ENCODE peak calls at places on chromosome 12, in ten cellular contexts. One of them, this sample, is unnamed.

GRCh38 chr12:74514098-74514872 is 23.4 kb upstream of the ATXN7L3B start:
- DNase-seq in fibroblast of lung: no peak
- DNase-seq in psoas muscle: no peak
- DNase-seq in lower leg skin: no peak
- DNase-seq in coronary artery: no peak
- DNase-seq in heart right ventricle: no peak
- DNase-seq in fibroblast of the aortic adventitia: no peak
- DNase-seq in astrocyte of the spinal cord: no peak
- DNase-seq in cardiac fibroblast: no peak
- DNase-seq in tibial artery: no peak
- DNase-seq in this sample: no peak

GRCh38 chr12:122523280-122523679 is 3.5 kb downstream of the RSRC2 start:
- DNase-seq in psoas muscle: no peak
- DNase-seq in heart right ventricle: no peak
- DNase-seq in cardiac fibroblast: peak; percentile 81
- DNase-seq in coronary artery: no peak
- DNase-seq in fibroblast of lung: peak; percentile 68
- DNase-seq in fibroblast of the aortic adventitia: peak; percentile 68
- DNase-seq in astrocyte of the spinal cord: peak; percentile 26
- DNase-seq in lower leg skin: no peak
- DNase-seq in tibial artery: no peak
- DNase-seq in this sample: peak; percentile 64

GRCh38 chr12:130768120-130768519 is 52.0 kb upstream of the RIMBP2 start:
- DNase-seq in lower leg skin: no peak
- DNase-seq in fibroblast of lung: no peak
- DNase-seq in tibial artery: no peak
- DNase-seq in psoas muscle: no peak
- DNase-seq in coronary artery: no peak
- DNase-seq in heart right ventricle: no peak
- DNase-seq in astrocyte of the spinal cord: no peak
- DNase-seq in fibroblast of the aortic adventitia: no peak
- DNase-seq in cardiac fibroblast: no peak
- DNase-seq in this sample: no peak

GRCh38 chr12:99154264-99154982 is 493.1 kb upstream of the GARIN6 start:
- DNase-seq in fibroblast of lung: no peak
- DNase-seq in astrocyte of the spinal cord: peak; percentile 22
- DNase-seq in heart right ventricle: no peak
- DNase-seq in fibroblast of the aortic adventitia: no peak
- DNase-seq in cardiac fibroblast: no peak
- DNase-seq in psoas muscle: no peak
- DNase-seq in coronary artery: no peak
- DNase-seq in tibial artery: no peak
- DNase-seq in lower leg skin: no peak
- DNase-seq in this sample: peak; percentile 39

GRCh38 chr12:71840226-71840847 is 778 bp downstream of the TBC1D15 start:
- DNase-seq in fibroblast of the aortic adventitia: peak; percentile 75
- DNase-seq in tibial artery: no peak
- DNase-seq in astrocyte of the spinal cord: peak; percentile 72
- DNase-seq in heart right ventricle: no peak
- DNase-seq in coronary artery: no peak
- DNase-seq in fibroblast of lung: peak; percentile 86
- DNase-seq in lower leg skin: no peak
- DNase-seq in cardiac fibroblast: peak; percentile 86
- DNase-seq in psoas muscle: no peak
- DNase-seq in this sample: peak; percentile 82

GRCh38 chr12:99983721-99984258 is 946 bp downstream of the ANKS1B start:
- DNase-seq in lower leg skin: no peak
- DNase-seq in tibial artery: no peak
- DNase-seq in astrocyte of the spinal cord: no peak
- DNase-seq in fibroblast of the aortic adventitia: peak; percentile 6
- DNase-seq in cardiac fibroblast: peak; percentile 1
- DNase-seq in psoas muscle: no peak
- DNase-seq in fibroblast of lung: peak; percentile 4
- DNase-seq in heart right ventricle: no peak
- DNase-seq in coronary artery: no peak
- DNase-seq in this sample: no peak

GRCh38 chr12:12244341-12244740 is 22.5 kb downstream of the LRP6 start:
- DNase-seq in heart right ventricle: no peak
- DNase-seq in lower leg skin: no peak
- DNase-seq in tibial artery: no peak
- DNase-seq in fibroblast of lung: no peak
- DNase-seq in astrocyte of the spinal cord: no peak
- DNase-seq in coronary artery: no peak
- DNase-seq in cardiac fibroblast: no peak
- DNase-seq in psoas muscle: no peak
- DNase-seq in fibroblast of the aortic adventitia: no peak
- DNase-seq in this sample: no peak

GRCh38 chr12:132259364-132259871 is 70.0 kb downstream of the GALNT9 start:
- DNase-seq in fibroblast of the aortic adventitia: no peak
- DNase-seq in coronary artery: no peak
- DNase-seq in lower leg skin: no peak
- DNase-seq in heart right ventricle: peak; percentile 0
- DNase-seq in psoas muscle: no peak
- DNase-seq in cardiac fibroblast: no peak
- DNase-seq in astrocyte of the spinal cord: peak; percentile 48
- DNase-seq in tibial artery: no peak
- DNase-seq in fibroblast of lung: no peak
- DNase-seq in this sample: no peak

GRCh38 chr12:27865421-27865820 is 85.4 kb upstream of the MANSC4 start:
- DNase-seq in cardiac fibroblast: peak; percentile 93
- DNase-seq in fibroblast of the aortic adventitia: peak; percentile 72
- DNase-seq in astrocyte of the spinal cord: peak; percentile 28
- DNase-seq in heart right ventricle: no peak
- DNase-seq in tibial artery: no peak
- DNase-seq in psoas muscle: no peak
- DNase-seq in coronary artery: no peak
- DNase-seq in fibroblast of lung: peak; percentile 93
- DNase-seq in lower leg skin: no peak
- DNase-seq in this sample: peak; percentile 77

GRCh38 chr12:9331218-9331626 is 123.0 kb upstream of the PZP start:
- DNase-seq in heart right ventricle: peak; percentile 74
- DNase-seq in fibroblast of the aortic adventitia: peak; percentile 55
- DNase-seq in lower leg skin: peak; percentile 41
- DNase-seq in tibial artery: peak; percentile 57
- DNase-seq in coronary artery: no peak
- DNase-seq in fibroblast of lung: peak; percentile 62
- DNase-seq in cardiac fibroblast: peak; percentile 61
- DNase-seq in psoas muscle: peak; percentile 65
- DNase-seq in astrocyte of the spinal cord: peak; percentile 58
- DNase-seq in this sample: peak; percentile 63

GRCh38 chr12:72330784-72331183 is 58.6 kb downstream of the TRHDE start:
- DNase-seq in astrocyte of the spinal cord: no peak
- DNase-seq in heart right ventricle: no peak
- DNase-seq in tibial artery: no peak
- DNase-seq in lower leg skin: no peak
- DNase-seq in coronary artery: no peak
- DNase-seq in fibroblast of lung: no peak
- DNase-seq in psoas muscle: no peak
- DNase-seq in fibroblast of the aortic adventitia: no peak
- DNase-seq in cardiac fibroblast: no peak
- DNase-seq in this sample: no peak

GRCh38 chr12:25295361-25295760 is 44.6 kb upstream of the KRAS start:
- DNase-seq in fibroblast of lung: no peak
- DNase-seq in fibroblast of the aortic adventitia: peak; percentile 25
- DNase-seq in psoas muscle: no peak
- DNase-seq in lower leg skin: no peak
- DNase-seq in coronary artery: no peak
- DNase-seq in cardiac fibroblast: no peak
- DNase-seq in tibial artery: no peak
- DNase-seq in heart right ventricle: no peak
- DNase-seq in astrocyte of the spinal cord: no peak
- DNase-seq in this sample: no peak

GRCh38 chr12:107775093-107775721 is 703 bp downstream of the ASCL4 start:
- DNase-seq in heart right ventricle: peak; percentile 23
- DNase-seq in lower leg skin: no peak
- DNase-seq in astrocyte of the spinal cord: no peak
- DNase-seq in fibroblast of the aortic adventitia: no peak
- DNase-seq in cardiac fibroblast: peak; percentile 2
- DNase-seq in coronary artery: no peak
- DNase-seq in psoas muscle: no peak
- DNase-seq in fibroblast of lung: no peak
- DNase-seq in tibial artery: no peak
- DNase-seq in this sample: no peak

GRCh38 chr12:47744005-47744651 is 14.6 kb downstream of the RAPGEF3 start:
- DNase-seq in coronary artery: no peak
- DNase-seq in lower leg skin: peak; percentile 49
- DNase-seq in psoas muscle: no peak
- DNase-seq in astrocyte of the spinal cord: no peak
- DNase-seq in tibial artery: no peak
- DNase-seq in fibroblast of lung: no peak
- DNase-seq in cardiac fibroblast: no peak
- DNase-seq in heart right ventricle: no peak
- DNase-seq in fibroblast of the aortic adventitia: no peak
- DNase-seq in this sample: no peak

GRCh38 chr12:132322206-132323132 is 6.9 kb downstream of the GALNT9 start:
- DNase-seq in heart right ventricle: no peak
- DNase-seq in tibial artery: no peak
- DNase-seq in fibroblast of lung: no peak
- DNase-seq in psoas muscle: peak; percentile 36
- DNase-seq in coronary artery: no peak
- DNase-seq in lower leg skin: no peak
- DNase-seq in cardiac fibroblast: no peak
- DNase-seq in astrocyte of the spinal cord: peak; percentile 4
- DNase-seq in fibroblast of the aortic adventitia: no peak
- DNase-seq in this sample: peak; percentile 44

GRCh38 chr12:27730097-27730588 is 19.5 kb downstream of the MRPS35 start:
- DNase-seq in heart right ventricle: no peak
- DNase-seq in coronary artery: no peak
- DNase-seq in astrocyte of the spinal cord: no peak
- DNase-seq in tibial artery: no peak
- DNase-seq in fibroblast of the aortic adventitia: no peak
- DNase-seq in psoas muscle: no peak
- DNase-seq in fibroblast of lung: no peak
- DNase-seq in lower leg skin: no peak
- DNase-seq in cardiac fibroblast: no peak
- DNase-seq in this sample: no peak

DNA sequence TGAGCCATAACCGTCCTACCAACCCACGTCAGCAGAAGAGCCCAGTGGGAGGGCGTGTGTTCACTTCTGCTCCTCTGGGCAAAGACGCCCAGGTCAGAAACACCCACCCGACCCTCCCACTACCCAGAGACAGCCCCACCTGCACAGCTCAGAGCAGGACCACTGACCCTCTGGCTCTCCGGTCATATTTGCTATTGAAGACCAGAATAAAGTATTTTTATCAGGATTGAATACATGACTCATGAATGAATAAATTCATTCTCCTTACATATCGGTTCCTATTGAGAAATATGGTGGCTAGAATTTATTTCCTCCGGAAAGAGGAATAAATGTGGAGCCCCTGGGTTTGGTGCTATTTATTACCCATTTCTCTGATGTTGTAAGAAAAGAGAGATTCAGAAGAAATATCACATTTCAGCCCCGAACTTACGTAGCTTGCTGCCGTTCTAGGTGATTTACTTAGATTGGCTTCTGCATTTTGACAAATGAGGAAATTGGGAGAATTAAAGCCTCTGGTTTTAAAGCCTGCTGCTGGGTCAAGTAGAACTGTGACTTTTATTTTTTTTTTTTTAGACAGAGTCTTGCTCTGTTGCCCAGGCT is 36.4 kb upstream of the P2RX7 start:
- DNase-seq in cardiac fibroblast: no peak
- DNase-seq in fibroblast of lung: no peak
- DNase-seq in psoas muscle: no peak
- DNase-seq in heart right ventricle: no peak
- DNase-seq in astrocyte of the spinal cord: no peak
- DNase-seq in tibial artery: no peak
- DNase-seq in coronary artery: no peak
- DNase-seq in lower leg skin: no peak
- DNase-seq in fibroblast of the aortic adventitia: no peak
- DNase-seq in this sample: no peak
- TF ChIP-seq CTCF in cardiac fibroblast: no peak
- TF ChIP-seq CTCF in fibroblast of lung: no peak
- TF ChIP-seq CTCF in psoas muscle: no peak
- TF ChIP-seq CTCF in heart right ventricle: peak; percentile 10
- TF ChIP-seq CTCF in astrocyte of the spinal cord: no peak
- TF ChIP-seq CTCF in tibial artery: no peak
- TF ChIP-seq CTCF in coronary artery: no peak
- TF ChIP-seq CTCF in lower leg skin: no peak
- TF ChIP-seq CTCF in fibroblast of the aortic adventitia: no peak
- TF ChIP-seq CTCF in this sample: no peak

DNA sequence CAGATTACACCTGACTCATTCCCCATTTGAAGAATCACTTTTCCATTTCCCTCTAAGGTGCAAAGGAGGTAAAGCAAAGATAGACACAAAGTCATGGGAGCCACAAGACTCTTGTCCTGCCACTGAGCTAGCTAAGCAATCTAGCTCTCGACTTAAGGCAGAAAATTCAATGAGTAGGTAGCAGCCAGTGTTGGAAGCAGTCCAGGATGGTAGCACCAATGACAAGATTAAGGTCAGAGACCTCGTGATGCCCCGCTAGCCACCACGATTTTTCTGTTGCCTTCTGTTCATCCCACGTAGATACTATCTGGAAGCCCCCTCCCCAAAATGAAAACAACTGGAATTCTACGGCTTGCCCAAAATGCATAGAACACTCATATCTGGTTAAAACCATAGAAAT is 1.4 kb downstream of the VAMP1 start:
- DNase-seq in coronary artery: no peak
- DNase-seq in cardiac fibroblast: no peak
- DNase-seq in fibroblast of the aortic adventitia: no peak
- DNase-seq in psoas muscle: no peak
- DNase-seq in heart right ventricle: no peak
- DNase-seq in tibial artery: no peak
- DNase-seq in lower leg skin: no peak
- DNase-seq in fibroblast of lung: no peak
- DNase-seq in astrocyte of the spinal cord: no peak
- DNase-seq in this sample: no peak
- H3K4me3 ChIP-seq in coronary artery: peak overlapping the region; percentile 89
- H3K4me3 ChIP-seq in cardiac fibroblast: no peak overlapping the region
- H3K4me3 ChIP-seq in fibroblast of the aortic adventitia: peak overlapping the region; percentile 79
- H3K4me3 ChIP-seq in psoas muscle: peak overlapping the region; percentile 91
- H3K4me3 ChIP-seq in heart right ventricle: peak overlapping the region; percentile 73
- H3K4me3 ChIP-seq in tibial artery: peak overlapping the region; percentile 75
- H3K4me3 ChIP-seq in lower leg skin: no peak overlapping the region
- H3K4me3 ChIP-seq in fibroblast of lung: peak overlapping the region; percentile 82
- H3K4me3 ChIP-seq in astrocyte of the spinal cord: no peak overlapping the region
- H3K4me3 ChIP-seq in this sample: peak overlapping the region; percentile 84

GRCh38 chr12:85755760-85756159 is 80.4 kb downstream of the RASSF9 start:
- DNase-seq in tibial artery: no peak
- DNase-seq in heart right ventricle: no peak
- DNase-seq in astrocyte of the spinal cord: no peak
- DNase-seq in cardiac fibroblast: peak; percentile 6
- DNase-seq in lower leg skin: no peak
- DNase-seq in fibroblast of lung: no peak
- DNase-seq in fibroblast of the aortic adventitia: no peak
- DNase-seq in coronary artery: no peak
- DNase-seq in psoas muscle: no peak
- DNase-seq in this sample: peak; percentile 8
- TF ChIP-seq CTCF in tibial artery: no peak
- TF ChIP-seq CTCF in heart right ventricle: no peak
- TF ChIP-seq CTCF in astrocyte of the spinal cord: no peak
- TF ChIP-seq CTCF in cardiac fibroblast: no peak
- TF ChIP-seq CTCF in lower leg skin: no peak
- TF ChIP-seq CTCF in fibroblast of lung: no peak
- TF ChIP-seq CTCF in fibroblast of the aortic adventitia: peak; percentile 24
- TF ChIP-seq CTCF in coronary artery: no peak
- TF ChIP-seq CTCF in psoas muscle: no peak
- TF ChIP-seq CTCF in this sample: peak; percentile 2

DNA sequence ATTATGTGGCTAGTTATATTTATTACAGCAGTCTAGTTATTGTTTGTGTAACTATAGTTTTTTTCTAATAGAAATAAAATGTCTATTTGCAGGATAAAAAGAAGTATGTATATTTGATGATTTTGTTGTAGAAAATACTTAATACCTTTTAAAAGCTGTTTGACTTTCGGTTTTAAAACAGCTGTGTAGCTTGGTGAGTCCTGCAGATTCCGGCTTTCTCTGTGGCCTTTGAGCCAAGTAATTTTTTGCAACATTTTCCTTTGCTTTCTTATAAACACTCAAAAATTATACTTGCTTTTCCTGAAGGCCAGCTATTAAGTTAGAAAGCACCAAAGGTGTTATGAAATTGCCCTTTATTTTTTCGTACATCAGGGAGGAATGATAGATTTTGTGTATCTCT is 63.5 kb downstream of the CRADD start:
- DNase-seq in psoas muscle: no peak
- DNase-seq in heart right ventricle: no peak
- DNase-seq in astrocyte of the spinal cord: no peak
- DNase-seq in lower leg skin: no peak
- DNase-seq in tibial artery: no peak
- DNase-seq in cardiac fibroblast: peak; percentile 81
- DNase-seq in fibroblast of lung: peak; percentile 67
- DNase-seq in coronary artery: no peak
- DNase-seq in fibroblast of the aortic adventitia: peak; percentile 76
- DNase-seq in this sample: no peak
- H3K4me3 ChIP-seq in psoas muscle: peak overlapping the region; percentile 81
- H3K4me3 ChIP-seq in heart right ventricle: peak overlapping the region; percentile 68
- H3K4me3 ChIP-seq in astrocyte of the spinal cord: no peak overlapping the region
- H3K4me3 ChIP-seq in lower leg skin: no peak overlapping the region
- H3K4me3 ChIP-seq in tibial artery: peak overlapping the region; percentile 63
- H3K4me3 ChIP-seq in cardiac fibroblast: no peak overlapping the region
- H3K4me3 ChIP-seq in fibroblast of lung: peak overlapping the region; percentile 69
- H3K4me3 ChIP-seq in coronary artery: peak overlapping the region; percentile 79
- H3K4me3 ChIP-seq in fibroblast of the aortic adventitia: peak overlapping the region; percentile 46
- H3K4me3 ChIP-seq in this sample: no peak overlapping the region

This sample was measured in fibroblast of pulmonary artery.